ENCODE peak calls at places on chromosomes 1 and 21, in seven cellular contexts. J, R, G, M, T, Q and O are unnamed samples.

GRCh38 chr1:184622136-184622823 is 132.4 kb downstream of the EDEM3 start:
- DNase-seq in J (no peak), R (no peak), G (no peak), M (peak; percentile 95), T (no peak), Q (no peak), O (peak; percentile 47)

GRCh38 chr1:62304515-62304914 is 14.7 kb downstream of the KANK4 start:
- DNase-seq in J (no peak), R (no peak), G (no peak), M (no peak), T (no peak), Q (no peak), O (no peak)

GRCh38 chr21:46483300-46484295 is 24.9 kb downstream of the DIP2A start:
- DNase-seq in J (no peak), R (no peak), G (no peak), M (no peak), T (no peak), Q (no peak), O (no peak)

GRCh38 chr1:115837762-115838421 is 3.0 kb downstream of the NHLH2 start:
- DNase-seq in J (no peak), R (no peak), G (peak; percentile 13), M (no peak), T (no peak), Q (no peak), O (no peak)

GRCh38 chr1:153792631-153793041 is 17.4 kb downstream of the SLC27A3 start:
- DNase-seq in J (no peak), R (no peak), G (no peak), M (no peak), T (no peak), Q (no peak), O (no peak)

GRCh38 chr1:6266641-6267040 is 5.7 kb upstream of the GPR153 start:
- DNase-seq in J (no peak), R (no peak), G (no peak), M (no peak), T (no peak), Q (no peak), O (no peak)

GRCh38 chr1:226987179-226987536 is 47.1 kb downstream of the COQ8A start:
- DNase-seq in J (no peak), R (no peak), G (no peak), M (no peak), T (no peak), Q (no peak), O (no peak)

GRCh38 chr1:37485902-37486679 is 11.7 kb downstream of the ZC3H12A start:
- DNase-seq in J (no peak), R (no peak), G (peak; percentile 27), M (no peak), T (no peak), Q (no peak), O (no peak)

GRCh38 chr1:200075938-200076546 is 48.5 kb downstream of the NR5A2 start:
- DNase-seq in J (no peak), R (peak; percentile 24), G (peak; percentile 59), M (peak; percentile 72), T (no peak), Q (no peak), O (peak; percentile 99)

GRCh38 chr1:46643368-46643775 is 24.8 kb downstream of the ATPAF1 start:
- DNase-seq in J (no peak), R (peak; percentile 88), G (peak; percentile 13), M (peak; percentile 84), T (no peak), Q (no peak), O (peak; percentile 69)

GRCh38 chr1:41670558-41670957 is 186.1 kb upstream of the EDN2 start:
- DNase-seq in J (no peak), R (peak; percentile 50), G (no peak), M (peak; percentile 80), T (no peak), Q (no peak), O (no peak)

GRCh38 chr21:31261759-31262158 is 82.3 kb downstream of the TIAM1 start:
- DNase-seq in J (no peak), R (no peak), G (no peak), M (no peak), T (no peak), Q (no peak), O (no peak)

GRCh38 chr21:37367301-37367757 is 756 bp downstream of the DYRK1A start:
- DNase-seq in J (no peak), R (peak; percentile 21), G (no peak), M (no peak), T (peak; percentile 24), Q (peak; percentile 26), O (no peak)